ENCODE peak calls at places on chromosomes 13 and 19, in seven cellular contexts. A is left lung, E is mucosa of descending colon, S is prostate gland, X is uterus, J is Caco-2, P is fibroblast of the aortic adventitia. V is an unnamed sample.

GRCh38 chr13:31209172-31209818 is 9.5 kb downstream of the B3GLCT start:
- DNase-seq in P (peak; percentile 51), E (no peak), X (peak; percentile 70), S (peak; percentile 24), A (no peak), J (no peak), V (no peak)

GRCh38 chr19:4711211-4711610 is 12.4 kb downstream of the DPP9 start:
- DNase-seq in X (no peak), J (no peak), E (no peak), P (no peak), A (no peak), S (no peak), V (no peak)

GRCh38 chr13:93116809-93117208 is 109.8 kb upstream of the GPC6 start:
- DNase-seq in S (no peak), X (no peak), E (no peak), J (no peak), P (no peak), A (no peak), V (no peak)

GRCh38 chr13:47413112-47413511 is 516.3 kb upstream of the HTR2A start:
- DNase-seq in P (peak; percentile 18), S (no peak), X (no peak), E (no peak), J (no peak), A (no peak), V (no peak)

GRCh38 chr13:53200498-53201453 is 172.2 kb downstream of the OLFM4 start:
- DNase-seq in X (no peak), A (peak; percentile 78), J (no peak), P (no peak), E (peak; percentile 71), S (peak; percentile 34), V (no peak)

GRCh38 chr19:51903192-51903591 is 1.6 kb downstream of the ZNF649 start:
- DNase-seq in A (no peak), J (no peak), E (no peak), P (no peak), S (no peak), X (no peak), V (no peak)

GRCh38 chr19:35228177-35228930 is at the start of gene FAM187B:
- DNase-seq in E (no peak), A (no peak), J (peak; percentile 13), X (no peak), P (no peak), S (no peak), V (no peak)

GRCh38 chr19:11848594-11849263 is at the start of gene ZNF439:
- DNase-seq in X (peak; percentile 82), J (peak; percentile 86), E (peak; percentile 96), S (peak; percentile 92), P (peak; percentile 43), A (peak; percentile 94), V (peak; percentile 93)

GRCh38 chr13:83780201-83780600 is 102.1 kb downstream of the SLITRK1 start:
- DNase-seq in A (no peak), S (no peak), J (peak; percentile 47), P (peak; percentile 30), E (no peak), X (no peak), V (no peak)

GRCh38 chr19:4030981-4031380 is 23.4 kb downstream of the PIAS4 start:
- DNase-seq in A (no peak), S (no peak), P (no peak), J (no peak), X (no peak), E (no peak), V (no peak)

GRCh38 chr19:52600639-52601024 is 30.5 kb downstream of the ZNF701 start:
- DNase-seq in E (peak; percentile 82), S (no peak), X (no peak), P (no peak), A (peak; percentile 78), J (peak; percentile 86), V (no peak)

GRCh38 chr19:4542896-4543351 is 3.1 kb upstream of the LRG1 start:
- DNase-seq in P (no peak), J (no peak), E (no peak), A (no peak), S (no peak), X (no peak), V (no peak)

GRCh38 chr19:29508181-29508580 is 17.6 kb upstream of the VSTM2B start:
- DNase-seq in P (no peak), X (no peak), A (no peak), E (no peak), S (no peak), J (no peak), V (no peak)

GRCh38 chr13:99690426-99691189 is 189.3 kb downstream of the TM9SF2 start:
- DNase-seq in S (no peak), J (no peak), A (no peak), P (no peak), E (no peak), X (no peak), V (no peak)

GRCh38 chr13:51827254-51827653 is 17.7 kb downstream of the TMEM272 start:
- DNase-seq in A (no peak), J (no peak), E (no peak), P (no peak), X (no peak), S (no peak), V (no peak)

GRCh38 chr19:50722248-50723013 is 733 bp upstream of the CLEC11A start:
- DNase-seq in J (no peak), S (no peak), E (no peak), P (no peak), A (no peak), X (no peak), V (no peak)

GRCh38 chr19:16330368-16330801 is 5.8 kb downstream of the KLF2 start:
- DNase-seq in J (peak; percentile 56), X (peak; percentile 54), E (peak; percentile 72), S (no peak), A (peak; percentile 92), P (peak; percentile 80), V (peak; percentile 94)

GRCh38 chr13:31485651-31486051 is 253.7 kb upstream of the RXFP2 start:
- DNase-seq in J (peak; percentile 37), X (no peak), P (peak; percentile 91), A (no peak), S (no peak), E (no peak), V (no peak)

GRCh38 chr13:35157143-35157755 is 215.2 kb downstream of the NBEA start:
- DNase-seq in E (no peak), S (peak; percentile 29), X (no peak), J (peak; percentile 40), A (no peak), P (peak; percentile 79), V (no peak)

GRCh38 chr13:20118268-20119140 is 42.3 kb downstream of the GJA3 start:
- DNase-seq in P (peak; percentile 39), E (peak; percentile 86), J (peak; percentile 37), S (peak; percentile 44), X (peak; percentile 36), A (peak; percentile 86), V (no peak)

GRCh38 chr13:28429096-28429495 is 65.8 kb downstream of the FLT1 start:
- DNase-seq in J (no peak), A (no peak), P (no peak), E (no peak), S (no peak), X (no peak), V (no peak)
- H3K4me3 ChIP-seq in J (no peak overlapping the region), A (no peak overlapping the region), P (no peak overlapping the region), E (no peak overlapping the region), S (no peak overlapping the region), X (no peak overlapping the region), V (no peak overlapping the region)

GRCh38 chr19:48381178-48381950 is 10.0 kb downstream of the KDELR1 start:
- DNase-seq in E (no peak), J (no peak), X (no peak), S (no peak), A (no peak), P (no peak), V (no peak)
- TF ChIP-seq CTCF in E (no peak), J (no peak), X (no peak), S (no peak), A (no peak), P (no peak), V (no peak)

GRCh38 chr19:38657633-38658222 is 10.3 kb downstream of the ACTN4 start:
- DNase-seq in S (no peak), E (no peak), P (peak; percentile 61), J (no peak), A (no peak), X (no peak), V (no peak)

GRCh38 chr19:38653028-38653571 is 5.7 kb downstream of the ACTN4 start:
- DNase-seq in A (no peak), S (no peak), E (peak; percentile 66), X (no peak), P (peak; percentile 85), J (peak; percentile 81), V (no peak)

GRCh38 chr19:38654478-38655079 is 7.1 kb downstream of the ACTN4 start:
- DNase-seq in J (no peak), P (no peak), S (no peak), E (no peak), X (no peak), A (no peak), V (no peak)

GRCh38 chr19:38656171-38656981 is 8.9 kb downstream of the ACTN4 start:
- DNase-seq in A (no peak), P (peak; percentile 83), E (no peak), S (no peak), J (no peak), X (no peak), V (no peak)

DNA sequence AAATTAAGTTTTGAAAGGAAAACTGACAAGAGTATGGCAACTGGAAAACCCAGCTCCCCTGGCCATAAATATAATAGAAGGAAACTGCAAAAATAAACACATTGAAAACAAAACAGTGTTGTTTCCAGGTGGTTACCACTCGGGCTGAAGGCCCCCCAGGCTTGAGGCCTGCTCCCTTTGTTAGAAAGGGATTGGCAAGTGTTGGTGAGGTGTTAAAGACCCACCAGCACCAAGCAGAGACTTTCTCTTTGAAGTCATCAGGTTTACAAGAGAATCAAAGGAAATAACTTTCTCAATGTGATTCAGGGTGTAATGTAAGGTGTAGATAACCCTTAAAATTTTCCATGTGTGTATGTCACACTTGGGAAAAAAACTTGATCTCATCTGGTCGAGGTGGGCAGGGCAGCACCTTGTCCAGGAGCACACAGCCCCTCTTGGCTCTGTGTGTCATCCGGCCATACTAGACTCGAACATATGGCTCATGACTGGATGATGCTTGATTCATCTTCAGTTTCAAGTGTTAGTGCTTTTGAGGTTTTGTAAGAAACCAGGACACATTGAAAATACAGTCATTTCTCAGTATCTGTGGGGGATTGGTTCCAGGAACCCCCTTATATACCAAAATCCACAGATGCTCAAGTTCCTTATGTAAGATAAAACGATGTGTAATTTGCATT is 7.8 kb downstream of the ACTN4 start:
- DNase-seq in J (no peak), E (no peak), X (no peak), S (no peak), P (no peak), A (no peak), V (no peak)
- H3K4me3 ChIP-seq in J (no peak overlapping the region), E (no peak overlapping the region), X (no peak overlapping the region), S (no peak overlapping the region), P (no peak overlapping the region), A (no peak overlapping the region), V (peak overlapping the region; percentile 2)

DNA sequence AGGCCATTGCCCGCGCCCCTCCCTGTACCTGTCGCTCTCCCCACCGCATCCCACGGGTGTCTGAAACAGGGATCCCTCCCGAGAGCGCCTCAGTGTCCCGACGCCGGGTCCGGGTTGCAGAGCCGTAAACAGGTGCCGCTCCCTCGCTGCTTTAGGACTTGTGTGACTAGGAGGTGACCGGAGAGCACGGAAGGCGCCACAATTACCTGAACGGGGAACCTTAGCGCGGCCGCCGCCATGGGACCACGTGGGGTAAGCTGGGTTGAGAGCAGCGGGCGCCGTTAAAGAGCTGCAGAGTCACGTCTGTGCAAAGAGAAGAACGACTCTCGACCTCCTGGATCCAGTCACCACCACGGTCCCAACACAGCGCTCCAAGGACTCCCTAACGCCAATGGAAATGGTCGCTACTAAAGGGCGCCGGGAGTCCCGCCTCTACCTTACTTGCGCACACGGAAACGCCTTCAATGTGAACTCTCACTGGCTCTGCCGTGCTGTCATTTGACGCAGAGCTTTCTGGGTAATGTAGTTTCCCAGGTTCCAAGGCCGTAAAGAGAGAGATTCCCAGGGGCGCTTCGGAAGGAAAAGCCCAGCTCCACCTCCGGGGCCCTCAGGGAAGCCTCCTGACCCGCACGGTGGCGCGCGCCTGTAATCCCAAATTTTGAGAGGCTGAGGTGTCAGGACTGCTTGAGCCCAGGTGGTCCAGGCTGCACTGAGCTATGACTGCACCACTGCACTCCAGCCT is at the start of gene ZNF552:
- DNase-seq in S (peak; percentile 91), J (peak; percentile 94), P (peak; percentile 92), A (peak; percentile 88), E (peak; percentile 86), X (peak; percentile 80), V (peak; percentile 70)
- TF ChIP-seq CTCF in S (no peak), J (peak; percentile 24), P (no peak), A (no peak), E (no peak), X (no peak), V (no peak)